ENCODE peak calls at places on chromosome 11, in nine cellular contexts. R is ovary; E is lower lobe of right lung; H is A549; N is cardiac muscle cell; I is mucosa of descending colon; J is aorta; F is HL-60; U is CD4-positive, alpha-beta memory T cell. L is an unnamed sample.

GRCh38 chr11:122354029-122354697 is 238.1 kb upstream of the BLID start:
- DNase-seq in R (no peak), E (no peak), H (no peak), N (peak), I (no peak), J (no peak), F (no peak), U (no peak), L (no peak)

GRCh38 chr11:102545701-102546100 is 15.2 kb upstream of the MMP7 start:
- DNase-seq in R (no peak), E (no peak), H (no peak), N (no peak), I (no peak), J (no peak), F (no peak), U (no peak), L (no peak)

GRCh38 chr11:17014774-17015638 is 792 bp upstream of the PLEKHA7 start:
- DNase-seq in R (no peak), E (no peak), H (peak), N (peak), I (peak), J (no peak), F (peak), U (peak), L (peak)

GRCh38 chr11:85886089-85887056 is 31.2 kb downstream of the CCDC83 start:
- DNase-seq in R (no peak), E (no peak), H (no peak), N (peak), I (no peak), J (no peak), F (no peak), U (no peak), L (no peak)

GRCh38 chr11:123601136-123601535 is 53.3 kb downstream of the SCN3B start:
- DNase-seq in R (no peak), E (no peak), H (no peak), N (peak), I (no peak), J (no peak), F (no peak), U (no peak), L (no peak)

GRCh38 chr11:80023416-80023815 is 582.6 kb upstream of the TENM4 start:
- DNase-seq in R (no peak), E (no peak), H (no peak), N (no peak), I (no peak), J (no peak), F (no peak), U (no peak), L (no peak)

GRCh38 chr11:20109731-20110445 is 50.4 kb downstream of the DBX1 start:
- DNase-seq in R (no peak), E (no peak), H (no peak), N (no peak), I (no peak), J (no peak), F (no peak), U (no peak), L (no peak)

GRCh38 chr11:115696472-115697011 is 192.3 kb upstream of the CADM1 start:
- DNase-seq in R (no peak), E (no peak), H (no peak), N (no peak), I (no peak), J (no peak), F (no peak), U (no peak), L (no peak)

GRCh38 chr11:79440451-79441158 is at the start of gene TENM4:
- DNase-seq in R (peak), E (peak), H (no peak), N (peak), I (peak), J (peak), F (no peak), U (no peak), L (no peak)

GRCh38 chr11:74487875-74488274 is 5.6 kb downstream of the LIPT2 start:
- DNase-seq in R (no peak), E (no peak), H (no peak), N (no peak), I (no peak), J (peak), F (no peak), U (no peak), L (no peak)

GRCh38 chr11:47285969-47286770 is 16.2 kb downstream of the MADD start:
- DNase-seq in R (no peak), E (no peak), H (no peak), N (no peak), I (no peak), J (no peak), F (no peak), U (no peak), L (no peak)

GRCh38 chr11:83292709-83293435 is 6.7 kb upstream of the CCDC90B start:
- DNase-seq in R (peak), E (no peak), H (peak), N (peak), I (no peak), J (no peak), F (peak), U (peak), L (peak)

GRCh38 chr11:129696309-129696989 is 119.2 kb upstream of the TMEM45B start:
- DNase-seq in R (no peak), E (no peak), H (no peak), N (no peak), I (no peak), J (no peak), F (no peak), U (no peak), L (no peak)
- H3K4me3 ChIP-seq in R (no peak), E (peak), H (no peak), N (no peak), I (no peak), J (no peak), F (no peak), U (no peak), L (no peak)

DNA sequence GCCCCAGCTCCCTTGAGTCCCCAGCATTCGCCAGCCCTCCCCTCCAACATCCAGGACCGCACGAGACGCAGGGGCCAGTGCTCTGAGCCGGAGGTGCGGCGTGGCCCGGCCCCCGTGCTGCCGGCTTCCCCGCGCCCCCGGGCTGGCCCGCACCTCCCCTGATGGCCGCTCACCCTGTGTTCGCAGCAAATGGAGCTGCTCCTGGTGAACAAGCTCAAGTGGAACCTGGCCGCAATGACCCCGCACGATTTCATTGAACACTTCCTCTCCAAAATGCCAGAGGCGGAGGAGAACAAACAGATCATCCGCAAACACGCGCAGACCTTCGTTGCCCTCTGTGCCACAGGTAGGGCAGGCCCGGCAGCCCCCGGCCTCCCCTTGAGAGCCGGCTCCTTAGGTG is 2.7 kb downstream of the CCND1 start:
- DNase-seq in R (no peak), E (no peak), H (no peak), N (no peak), I (no peak), J (peak), F (no peak), U (no peak), L (no peak)
- H3K4me3 ChIP-seq in R (peak), E (peak), H (peak), N (no peak), I (no peak), J (no peak), F (no peak), U (no peak), L (no peak)

GRCh38 chr11:46271875-46272815 is 5.3 kb upstream of the CREB3L1 start:
- DNase-seq in R (no peak), E (no peak), H (no peak), N (peak), I (no peak), J (no peak), F (no peak), U (no peak), L (no peak)
- H3K4me3 ChIP-seq in R (no peak), E (no peak), H (no peak), N (no peak), I (no peak), J (no peak), F (no peak), U (no peak), L (no peak)

GRCh38 chr11:95228081-95228859 is 2.7 kb downstream of the SESN3 start:
- DNase-seq in R (no peak), E (no peak), H (no peak), N (peak), I (no peak), J (no peak), F (no peak), U (no peak), L (no peak)
- H3K4me3 ChIP-seq in R (no peak), E (peak), H (no peak), N (peak), I (no peak), J (no peak), F (peak), U (no peak), L (no peak)

DNA sequence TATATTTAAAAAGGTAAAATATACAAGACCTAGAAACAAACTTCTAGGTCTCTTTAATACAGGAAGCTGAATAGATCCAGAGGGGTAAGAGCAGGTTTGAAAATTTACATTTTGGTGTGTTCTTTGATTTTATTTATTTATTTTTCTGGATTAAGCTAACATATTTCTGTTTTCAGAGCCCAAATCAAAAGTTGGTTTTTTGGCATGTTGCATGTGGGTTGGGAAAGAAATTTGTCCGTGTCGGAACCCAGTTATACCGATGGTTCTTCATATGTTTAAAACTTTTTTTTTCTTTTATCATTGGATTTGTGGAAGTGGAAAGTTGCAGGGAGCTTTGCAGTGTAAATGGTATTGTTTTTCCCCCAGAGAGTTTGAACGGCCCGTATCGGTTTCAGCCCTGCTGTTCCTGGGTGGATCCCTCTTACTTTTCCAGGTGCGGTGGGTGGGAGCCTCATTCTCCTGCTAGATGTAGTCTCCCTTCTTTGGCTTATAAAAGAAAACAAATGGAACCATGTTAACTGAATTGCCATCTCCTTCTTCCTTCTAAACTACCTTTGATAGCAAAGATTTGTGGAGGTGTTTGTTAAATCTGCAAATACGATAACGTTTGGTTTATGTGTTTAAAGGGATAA is 749 bp downstream of the CTNND1 start:
- DNase-seq in R (no peak), E (no peak), H (peak), N (peak), I (no peak), J (no peak), F (no peak), U (no peak), L (no peak)
- H3K4me3 ChIP-seq in R (peak), E (peak), H (peak), N (peak), I (peak), J (peak), F (no peak), U (no peak), L (no peak)

L was measured in Jurkat, Clone E6-1.